ENCODE peak calls at places on chromosomes 12 and 14, in ten cellular contexts. Y is NCI-H1436, Q is coronary artery, W is HCT116, A is NCI-H1930, V is endothelial cell, E is posterior cingulate gyrus, U is glutamatergic neuron, C is neuronal stem cell, K is GM23338. S is an unnamed sample.

GRCh38 chr12:64612843-64613242 is 2.5 kb downstream of the RASSF3 start:
- DNase-seq in Y (no peak), Q (no peak), W (no peak), A (no peak), V (no peak), E (no peak), U (no peak), C (no peak), K (no peak), S (no peak)

GRCh38 chr12:54734196-54734950 is 86.2 kb upstream of the DCD start:
- DNase-seq in Y (no peak), Q (no peak), W (no peak), A (no peak), V (no peak), E (no peak), U (no peak), C (no peak), K (no peak), S (no peak)

GRCh38 chr12:20508362-20508761 is 140.0 kb downstream of the PDE3A start:
- DNase-seq in Y (no peak), Q (no peak), W (no peak), A (no peak), V (no peak), E (no peak), U (no peak), C (no peak), K (no peak), S (no peak)

GRCh38 chr12:10601860-10602259 is 11.5 kb downstream of the MAGOHB start:
- DNase-seq in Y (no peak), Q (no peak), W (no peak), A (no peak), V (no peak), E (no peak), U (no peak), C (no peak), K (no peak), S (no peak)

GRCh38 chr14:23831591-23831990 is 122.0 kb upstream of the DHRS4 start:
- DNase-seq in Y (no peak), Q (no peak), W (no peak), A (no peak), V (no peak), E (no peak), U (no peak), C (no peak), K (no peak), S (no peak)

GRCh38 chr12:132423251-132424117 is 66.5 kb upstream of the FBRSL1 start:
- DNase-seq in Y (peak; percentile 51), Q (no peak), W (no peak), A (peak; percentile 37), V (no peak), E (no peak), U (peak; percentile 61), C (no peak), K (peak; percentile 51), S (no peak)

GRCh38 chr12:55930771-55931316 is at the start of gene DGKA:
- DNase-seq in Y (no peak), Q (no peak), W (peak; percentile 41), A (no peak), V (peak; percentile 32), E (no peak), U (no peak), C (no peak), K (peak; percentile 74), S (no peak)

GRCh38 chr12:42761601-42762350 is 172.2 kb upstream of the PRICKLE1 start:
- DNase-seq in Y (no peak), Q (no peak), W (no peak), A (no peak), V (no peak), E (no peak), U (no peak), C (no peak), K (no peak), S (no peak)